ENCODE peak calls at places on chromosomes 5 and 9, in ten cellular contexts. D is EL; C is Ammon's horn; H is AG09309; O is SIG-M5; L is fibroblast of the aortic adventitia; F is mammary epithelial cell; T is kidney; Y is CD8-positive, alpha-beta memory T cell; R is RCC 7860. K is an unnamed sample.

GRCh38 chr5:169171495-169171894 is 129.4 kb downstream of the SLIT3 start:
- DNase-seq in D (no peak), C (no peak), H (no peak), O (no peak), L (peak), F (no peak), T (no peak), Y (no peak), R (no peak), K (peak)

GRCh38 chr9:110015759-110016158 is 192.2 kb downstream of the C9orf152 start:
- DNase-seq in D (peak), C (no peak), H (no peak), O (no peak), L (peak), F (peak), T (no peak), Y (no peak), R (peak), K (peak)

GRCh38 chr5:118301696-118302095 is 686.7 kb downstream of the DTWD2 start:
- DNase-seq in D (no peak), C (no peak), H (no peak), O (no peak), L (no peak), F (no peak), T (no peak), Y (no peak), R (no peak), K (no peak)

GRCh38 chr5:77390795-77391194 is 101.3 kb downstream of the WDR41 start:
- DNase-seq in D (peak), C (no peak), H (peak), O (no peak), L (peak), F (peak), T (no peak), Y (no peak), R (no peak), K (peak)

GRCh38 chr5:16992006-16992405 is 55.9 kb upstream of the MYO10 start:
- DNase-seq in D (peak), C (no peak), H (peak), O (no peak), L (peak), F (peak), T (no peak), Y (no peak), R (peak), K (peak)

GRCh38 chr5:7667216-7667767 is 183.6 kb downstream of the CFAP90 start:
- DNase-seq in D (no peak), C (no peak), H (no peak), O (no peak), L (no peak), F (peak), T (no peak), Y (no peak), R (no peak), K (no peak)

GRCh38 chr5:86617756-86618577 is at the start of gene COX7C:
- DNase-seq in D (peak), C (peak), H (peak), O (peak), L (peak), F (peak), T (peak), Y (peak), R (peak), K (peak)

GRCh38 chr9:10479172-10479571 is 133.6 kb downstream of the PTPRD start:
- DNase-seq in D (no peak), C (no peak), H (no peak), O (no peak), L (no peak), F (no peak), T (no peak), Y (no peak), R (no peak), K (no peak)

GRCh38 chr9:92963831-92964606 is 16.7 kb downstream of the FGD3 start:
- DNase-seq in D (no peak), C (peak), H (no peak), O (peak), L (no peak), F (no peak), T (peak), Y (peak), R (no peak), K (no peak)

GRCh38 chr9:90009447-90009846 is 404.6 kb downstream of the GADD45G start:
- DNase-seq in D (no peak), C (peak), H (no peak), O (no peak), L (no peak), F (no peak), T (no peak), Y (no peak), R (no peak), K (no peak)

GRCh38 chr5:136079195-136079985 is 50.6 kb downstream of the TGFBI start:
- DNase-seq in D (no peak), C (no peak), H (no peak), O (no peak), L (no peak), F (no peak), T (no peak), Y (no peak), R (no peak), K (no peak)

GRCh38 chr9:117343416-117343815 is 71.4 kb downstream of the ASTN2 start:
- DNase-seq in D (peak), C (no peak), H (no peak), O (no peak), L (no peak), F (peak), T (no peak), Y (no peak), R (peak), K (no peak)

GRCh38 chr5:20028506-20028905 is 40.5 kb upstream of the CDH18 start:
- DNase-seq in D (no peak), C (no peak), H (no peak), O (no peak), L (peak), F (no peak), T (no peak), Y (no peak), R (no peak), K (no peak)

GRCh38 chr5:90691533-90691932 is 132.9 kb downstream of the ADGRV1 start:
- DNase-seq in D (no peak), C (no peak), H (no peak), O (no peak), L (no peak), F (no peak), T (no peak), Y (no peak), R (no peak), K (no peak)

GRCh38 chr9:71929223-71929622 is 17.8 kb downstream of the C9orf85 start:
- DNase-seq in D (peak), C (no peak), H (peak), O (no peak), L (peak), F (peak), T (no peak), Y (no peak), R (no peak), K (peak)

GRCh38 chr5:80186634-80187033 is 69.2 kb downstream of the SERINC5 start:
- DNase-seq in D (no peak), C (no peak), H (no peak), O (peak), L (no peak), F (no peak), T (no peak), Y (no peak), R (no peak), K (no peak)

GRCh38 chr5:19795218-19795617 is 192.8 kb downstream of the CDH18 start:
- DNase-seq in D (peak), C (no peak), H (peak), O (no peak), L (peak), F (peak), T (no peak), Y (no peak), R (no peak), K (peak)

GRCh38 chr9:128684325-128685021 is 4.5 kb upstream of the SET start:
- DNase-seq in D (peak), C (peak), H (no peak), O (peak), L (peak), F (peak), T (peak), Y (peak), R (peak), K (peak)

GRCh38 chr5:150322202-150322601 is 19.5 kb upstream of the ARSI start:
- DNase-seq in D (peak), C (no peak), H (no peak), O (no peak), L (no peak), F (peak), T (no peak), Y (no peak), R (peak), K (peak)

GRCh38 chr5:2659071-2659470 is 92.4 kb downstream of the IRX2 start:
- DNase-seq in D (no peak), C (no peak), H (no peak), O (no peak), L (no peak), F (no peak), T (no peak), Y (no peak), R (no peak), K (no peak)

GRCh38 chr9:36559036-36559695 is 13.5 kb upstream of the MELK start:
- DNase-seq in D (peak), C (no peak), H (peak), O (no peak), L (peak), F (no peak), T (no peak), Y (no peak), R (no peak), K (peak)

GRCh38 chr5:108636135-108636888 is 111.4 kb upstream of the FER start:
- DNase-seq in D (no peak), C (no peak), H (no peak), O (no peak), L (no peak), F (no peak), T (no peak), Y (no peak), R (no peak), K (no peak)

K was measured in AG10803.